ENCODE peak calls at places on chromosome 1, in eight cellular contexts. N, B, K, Y, O, W, E and V are unnamed samples.

GRCh38 chr1:50976890-50977574 is 7.0 kb downstream of the CDKN2C start:
- DNase-seq in N (no peak), B (no peak), K (no peak), Y (peak), O (no peak), W (no peak), E (peak), V (peak)

GRCh38 chr1:94000531-94001282 is 91.5 kb upstream of the GCLM start:
- DNase-seq in N (no peak), B (no peak), K (no peak), Y (no peak), O (no peak), W (no peak), E (no peak), V (no peak)

GRCh38 chr1:44283524-44284173 is 70.4 kb downstream of the DMAP1 start:
- DNase-seq in N (no peak), B (no peak), K (no peak), Y (no peak), O (no peak), W (no peak), E (no peak), V (no peak)

GRCh38 chr1:218665216-218665615 is 320.1 kb downstream of the TGFB2 start:
- DNase-seq in N (no peak), B (no peak), K (no peak), Y (no peak), O (no peak), W (no peak), E (no peak), V (no peak)

GRCh38 chr1:236568285-236568894 is 35.9 kb downstream of the HEATR1 start:
- DNase-seq in N (no peak), B (no peak), K (no peak), Y (no peak), O (no peak), W (no peak), E (no peak), V (no peak)

GRCh38 chr1:78143152-78143551 is 97.4 kb downstream of the GIPC2 start:
- DNase-seq in N (no peak), B (no peak), K (no peak), Y (peak), O (no peak), W (no peak), E (no peak), V (no peak)

GRCh38 chr1:162033445-162033844 is 9.8 kb upstream of the OLFML2B start:
- DNase-seq in N (no peak), B (no peak), K (no peak), Y (no peak), O (no peak), W (no peak), E (no peak), V (no peak)

GRCh38 chr1:92484472-92485373 is 2.0 kb downstream of the GFI1 start:
- DNase-seq in N (peak), B (no peak), K (peak), Y (peak), O (peak), W (peak), E (peak), V (no peak)

GRCh38 chr1:11790880-11791715 is 14.7 kb downstream of the MTHFR start:
- DNase-seq in N (no peak), B (no peak), K (no peak), Y (no peak), O (no peak), W (no peak), E (no peak), V (no peak)

GRCh38 chr1:31760901-31761470 is 3.2 kb downstream of the ADGRB2 start:
- DNase-seq in N (peak), B (peak), K (no peak), Y (peak), O (peak), W (peak), E (peak), V (peak)

GRCh38 chr1:23196627-23197328 is 20.5 kb downstream of the HTR1D start:
- DNase-seq in N (no peak), B (no peak), K (no peak), Y (no peak), O (no peak), W (no peak), E (no peak), V (no peak)